ENCODE peak calls at places on chromosome 5, in eight cellular contexts. B is T-helper 1 cell; P is activated CD8-positive, alpha-beta memory T cell treated with anti-CD3 and anti-CD28 coated beads, Interleukin-2, amount 50 U/mL, for 4 hours; G is NCI-H1092; O is neural crest cell; C is GM23248; I is NCI-H2081; D is hippocampal formation. R is an unnamed sample.
A peak's percentile ranks its signal among the peaks of the same experiment; 100 is the strongest.

GRCh38 chr5:9058666-9059065 is 487.2 kb downstream of the SEMA5A start:
- DNase-seq in B (no peak), P (no peak), G (no peak), O (no peak), C (peak; percentile 54), I (no peak), D (no peak), R (no peak)

GRCh38 chr5:76849767-76850291 is at the start of gene S100Z:
- DNase-seq in B (peak; percentile 13), P (no peak), G (no peak), O (no peak), C (no peak), I (no peak), D (no peak), R (no peak)

GRCh38 chr5:56169281-56169680 is 63.8 kb downstream of the ANKRD55 start:
- DNase-seq in B (no peak), P (no peak), G (no peak), O (no peak), C (peak; percentile 24), I (no peak), D (no peak), R (no peak)

GRCh38 chr5:40914835-40915234 is 5.5 kb downstream of the C7 start:
- DNase-seq in B (no peak), P (no peak), G (no peak), O (no peak), C (peak; percentile 6), I (no peak), D (no peak), R (no peak)

GRCh38 chr5:78603636-78604175 is 44.9 kb downstream of the LHFPL2 start:
- DNase-seq in B (no peak), P (no peak), G (no peak), O (no peak), C (peak; percentile 19), I (no peak), D (no peak), R (no peak)

GRCh38 chr5:61123145-61123544 is 39.1 kb downstream of the SMIM15 start:
- DNase-seq in B (no peak), P (no peak), G (no peak), O (no peak), C (no peak), I (peak; percentile 49), D (no peak), R (peak; percentile 1)

GRCh38 chr5:36079200-36079761 is 12.6 kb upstream of the UGT3A2 start:
- DNase-seq in B (no peak), P (no peak), G (peak; percentile 18), O (peak; percentile 12), C (peak; percentile 58), I (peak; percentile 71), D (peak; percentile 17), R (peak; percentile 64)

GRCh38 chr5:14167211-14167845 is 24.2 kb downstream of the TRIO start:
- DNase-seq in B (no peak), P (no peak), G (no peak), O (no peak), C (peak; percentile 80), I (no peak), D (no peak), R (no peak)

GRCh38 chr5:174424219-174425053 is 299.9 kb upstream of the MSX2 start:
- DNase-seq in B (no peak), P (no peak), G (no peak), O (no peak), C (peak; percentile 17), I (no peak), D (peak; percentile 59), R (no peak)

GRCh38 chr5:156201793-156202388 is 125.1 kb upstream of the SGCD start:
- DNase-seq in B (no peak), P (no peak), G (no peak), O (no peak), C (peak; percentile 80), I (no peak), D (no peak), R (no peak)

GRCh38 chr5:132506094-132506692 is 15.6 kb upstream of the IRF1 start:
- DNase-seq in B (no peak), P (no peak), G (no peak), O (no peak), C (peak; percentile 95), I (no peak), D (peak; percentile 30), R (peak; percentile 1)

GRCh38 chr5:39757121-39757520 is 332.3 kb upstream of the DAB2 start:
- DNase-seq in B (no peak), P (no peak), G (no peak), O (no peak), C (peak; percentile 4), I (no peak), D (no peak), R (no peak)

GRCh38 chr5:126995689-126996088 is 34.7 kb downstream of the MARCHF3 start:
- DNase-seq in B (no peak), P (no peak), G (no peak), O (no peak), C (no peak), I (no peak), D (no peak), R (no peak)

GRCh38 chr5:139688712-139689413 is 40.7 kb downstream of the CXXC5 start:
- DNase-seq in B (no peak), P (no peak), G (no peak), O (no peak), C (no peak), I (no peak), D (no peak), R (no peak)

GRCh38 chr5:67636091-67636490 is 439.5 kb upstream of the CD180 start:
- DNase-seq in B (no peak), P (no peak), G (no peak), O (no peak), C (no peak), I (no peak), D (peak; percentile 66), R (no peak)

GRCh38 chr5:65209341-65209740 is 272.4 kb downstream of the ADAMTS6 start:
- DNase-seq in B (no peak), P (no peak), G (no peak), O (no peak), C (peak; percentile 94), I (no peak), D (no peak), R (no peak)

GRCh38 chr5:28414619-28415018 is 1376.2 kb upstream of the CDH9 start:
- DNase-seq in B (no peak), P (no peak), G (no peak), O (no peak), C (no peak), I (no peak), D (no peak), R (no peak)

GRCh38 chr5:52809884-52810283 is 22.2 kb downstream of the ITGA1 start:
- DNase-seq in B (no peak), P (no peak), G (no peak), O (no peak), C (peak; percentile 76), I (no peak), D (no peak), R (no peak)

GRCh38 chr5:125536582-125536981 is 790.1 kb upstream of the ZNF608 start:
- DNase-seq in B (no peak), P (no peak), G (no peak), O (no peak), C (peak; percentile 35), I (no peak), D (no peak), R (no peak)

GRCh38 chr5:140220032-140220697 is 45.2 kb downstream of the CYSTM1 start:
- DNase-seq in B (no peak), P (no peak), G (no peak), O (no peak), C (peak; percentile 75), I (no peak), D (no peak), R (no peak)

GRCh38 chr5:10594591-10595210 is 30.8 kb downstream of the ANKRD33B start:
- DNase-seq in B (no peak), P (no peak), G (no peak), O (no peak), C (no peak), I (no peak), D (no peak), R (no peak)

GRCh38 chr5:56183507-56183906 is 49.6 kb downstream of the ANKRD55 start:
- DNase-seq in B (no peak), P (no peak), G (no peak), O (no peak), C (peak; percentile 95), I (no peak), D (no peak), R (no peak)